ENCODE peak calls at places on chromosomes 11 and 22, in four cellular contexts. Y is adrenal gland, P is fibroblast of mammary gland, S is natural killer cell. F is an unnamed sample.

GRCh38 chr22:48342016-48342415 is 1485.7 kb downstream of the BRD1 start:
- DNase-seq in Y (no peak), P (no peak), S (no peak), F (no peak)

GRCh38 chr22:19181786-19182471 is 3.4 kb upstream of the SLC25A1 start:
- DNase-seq in Y (no peak), P (no peak), S (no peak), F (no peak)

GRCh38 chr11:95680169-95680929 is 109.2 kb downstream of the FAM76B start:
- DNase-seq in Y (no peak), P (peak; percentile 78), S (no peak), F (no peak)

GRCh38 chr22:41482319-41482935 is 13.5 kb downstream of the ACO2 start:
- DNase-seq in Y (no peak), P (peak; percentile 65), S (no peak), F (peak; percentile 26)

GRCh38 chr22:50608996-50609395 is 8.4 kb downstream of the MAPK8IP2 start:
- DNase-seq in Y (no peak), P (no peak), S (no peak), F (no peak)

GRCh38 chr11:71223671-71224660 is 28.4 kb downstream of the SHANK2 start:
- DNase-seq in Y (no peak), P (no peak), S (no peak), F (no peak)

GRCh38 chr11:12079726-12080556 is 30.4 kb upstream of the MICAL2 start:
- DNase-seq in Y (peak; percentile 35), P (peak; percentile 99), S (no peak), F (peak; percentile 98)

GRCh38 chr22:20989323-20990138 is 7.4 kb downstream of the LZTR1 start:
- DNase-seq in Y (no peak), P (no peak), S (no peak), F (no peak)

GRCh38 chr22:36386900-36387663 is 685 bp downstream of the MYH9 start:
- DNase-seq in Y (peak; percentile 79), P (no peak), S (peak; percentile 70), F (no peak)

GRCh38 chr11:69918231-69918937 is 99.2 kb upstream of the FGF3 start:
- DNase-seq in Y (peak; percentile 73), P (no peak), S (no peak), F (no peak)

GRCh38 chr22:29245626-29246385 is 22.0 kb downstream of the RHBDD3 start:
- DNase-seq in Y (peak; percentile 81), P (peak; percentile 63), S (peak; percentile 64), F (peak; percentile 46)

GRCh38 chr11:131880279-131880678 is 509.9 kb downstream of the NTM start:
- DNase-seq in Y (no peak), P (no peak), S (no peak), F (no peak)

GRCh38 chr11:120203626-120204025 is 7.2 kb upstream of the OAF start:
- DNase-seq in Y (no peak), P (no peak), S (no peak), F (peak; percentile 44)

GRCh38 chr11:72773291-72773690 is 20.6 kb downstream of the STARD10 start:
- DNase-seq in Y (peak; percentile 86), P (peak; percentile 86), S (no peak), F (peak; percentile 86)

GRCh38 chr22:30014244-30014643 is 66.0 kb upstream of the HORMAD2 start:
- DNase-seq in Y (no peak), P (no peak), S (no peak), F (no peak)

GRCh38 chr22:36162127-36163034 is 1.8 kb upstream of the APOL3 start:
- DNase-seq in Y (no peak), P (no peak), S (no peak), F (no peak)

GRCh38 chr11:99199336-99199735 is 178.6 kb downstream of the CNTN5 start:
- DNase-seq in Y (no peak), P (peak; percentile 10), S (no peak), F (no peak)

GRCh38 chr11:123430736-123431356 is 777 bp downstream of the GRAMD1B start:
- DNase-seq in Y (peak; percentile 77), P (no peak), S (peak; percentile 44), F (peak; percentile 67)

GRCh38 chr11:123437236-123437979 is 7.3 kb downstream of the GRAMD1B start:
- DNase-seq in Y (no peak), P (no peak), S (no peak), F (no peak)

GRCh38 chr11:123431619-123432018 is 1.6 kb downstream of the GRAMD1B start:
- DNase-seq in Y (no peak), P (no peak), S (no peak), F (no peak)

GRCh38 chr11:123434911-123435310 is 4.8 kb downstream of the GRAMD1B start:
- DNase-seq in Y (no peak), P (no peak), S (no peak), F (no peak)

DNA sequence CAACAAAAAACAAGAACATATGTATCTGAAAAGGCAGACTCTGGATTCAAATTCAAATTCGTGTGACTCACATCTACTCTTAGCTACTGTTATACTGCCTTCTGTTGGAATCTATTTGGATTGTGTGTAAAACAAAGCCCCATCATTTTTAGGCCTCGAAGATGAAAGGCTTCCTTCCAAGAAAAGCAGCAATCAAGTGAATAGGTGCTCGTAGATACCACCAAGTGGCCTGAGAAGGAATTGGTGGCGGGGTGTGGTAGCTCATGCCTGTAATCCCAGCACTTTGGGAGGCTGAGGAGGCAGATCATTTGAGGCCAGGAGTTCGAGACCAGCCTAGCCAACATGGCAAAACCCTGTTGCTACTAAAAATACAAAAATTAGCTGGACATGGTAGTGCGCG is 4.2 kb downstream of the GRAMD1B start:
- DNase-seq in Y (peak; percentile 60), P (peak; percentile 28), S (no peak), F (peak; percentile 45)
- TF ChIP-seq CTCF in Y (peak; percentile 33), P (peak; percentile 12), S (no peak), F (peak; percentile 65)

DNA sequence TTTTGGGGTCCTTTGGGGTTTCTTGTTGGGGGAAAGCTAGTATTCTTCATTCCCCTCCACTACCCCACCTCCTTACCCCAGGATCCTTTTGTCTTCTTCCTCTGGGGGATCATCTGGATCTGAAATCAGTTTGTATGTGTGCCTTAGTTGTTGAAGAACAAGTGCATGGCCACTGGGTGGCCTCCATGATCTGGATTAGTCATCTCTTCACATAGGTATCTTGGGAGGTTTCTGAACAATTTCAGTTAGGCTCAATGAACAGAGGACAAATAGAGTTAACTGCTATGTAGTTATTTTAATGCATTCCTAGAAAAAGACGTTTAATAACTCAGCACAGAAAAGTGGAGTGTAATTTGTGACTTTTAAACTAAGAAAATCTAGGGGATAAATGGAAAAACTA is 7.1 kb upstream of the VWA5A start:
- DNase-seq in Y (peak; percentile 53), P (peak; percentile 41), S (no peak), F (no peak)
- TF ChIP-seq CTCF in Y (peak; percentile 37), P (peak; percentile 29), S (no peak), F (no peak)

DNA sequence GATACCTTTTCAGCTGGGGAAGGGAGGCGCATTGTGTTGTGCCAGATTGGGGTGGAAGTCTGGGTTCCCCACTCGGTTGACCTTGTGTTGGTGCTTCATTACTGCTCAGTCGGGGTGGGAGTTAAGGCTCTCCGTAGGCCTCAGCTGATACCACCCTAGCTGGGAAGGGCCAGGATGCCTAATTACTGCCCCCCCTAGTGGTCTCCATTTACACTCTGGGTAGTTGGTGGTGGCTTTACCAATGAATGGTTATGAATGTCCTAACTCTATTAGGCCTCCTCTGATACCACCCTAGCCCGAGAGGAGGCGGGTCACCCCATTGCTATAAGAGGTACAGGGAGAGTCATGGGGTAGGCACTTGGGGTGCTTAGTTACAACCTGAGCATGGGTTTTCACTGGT is 27.5 kb upstream of the HIKESHI start:
- DNase-seq in Y (no peak), P (no peak), S (no peak), F (no peak)
- TF ChIP-seq CTCF in Y (no peak), P (peak; percentile 24), S (peak; percentile 13), F (peak; percentile 56)

DNA sequence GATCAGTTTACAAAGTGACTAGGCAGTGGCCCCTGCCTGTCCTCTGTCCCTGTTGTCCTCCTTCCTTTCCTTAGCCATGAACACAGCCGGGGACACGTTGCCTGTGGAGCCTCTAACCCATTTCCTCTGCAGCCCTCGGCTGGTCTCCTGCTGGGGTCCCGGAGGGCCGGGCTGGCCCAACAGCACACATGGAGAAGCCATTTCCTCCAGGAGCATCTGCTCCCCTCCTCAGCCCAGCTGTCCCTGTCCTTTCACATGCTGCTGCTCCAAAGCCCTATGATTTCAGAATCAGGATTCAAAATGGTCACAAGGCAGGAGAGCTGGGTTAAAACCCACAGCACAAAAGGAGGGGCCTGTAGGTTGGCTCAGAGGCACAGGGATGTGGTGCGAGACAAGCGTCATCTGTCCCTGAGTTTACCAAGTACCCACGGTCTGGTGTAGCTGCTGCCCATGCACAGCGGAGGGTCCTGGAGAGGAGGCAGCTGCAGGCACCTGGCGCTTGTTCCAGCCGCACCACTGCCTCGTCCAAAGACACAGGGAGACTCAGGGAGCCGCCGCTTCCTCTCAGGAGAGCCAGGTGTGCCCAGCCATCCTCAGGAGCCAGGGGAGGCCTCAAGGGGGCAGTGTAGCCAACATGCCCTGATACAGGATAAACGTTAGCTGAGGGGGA is 4.1 kb upstream of the VSIG10L2 start:
- DNase-seq in Y (peak; percentile 56), P (peak; percentile 31), S (no peak), F (no peak)
- TF ChIP-seq CTCF in Y (peak; percentile 58), P (peak; percentile 71), S (no peak), F (peak; percentile 75)

DNA sequence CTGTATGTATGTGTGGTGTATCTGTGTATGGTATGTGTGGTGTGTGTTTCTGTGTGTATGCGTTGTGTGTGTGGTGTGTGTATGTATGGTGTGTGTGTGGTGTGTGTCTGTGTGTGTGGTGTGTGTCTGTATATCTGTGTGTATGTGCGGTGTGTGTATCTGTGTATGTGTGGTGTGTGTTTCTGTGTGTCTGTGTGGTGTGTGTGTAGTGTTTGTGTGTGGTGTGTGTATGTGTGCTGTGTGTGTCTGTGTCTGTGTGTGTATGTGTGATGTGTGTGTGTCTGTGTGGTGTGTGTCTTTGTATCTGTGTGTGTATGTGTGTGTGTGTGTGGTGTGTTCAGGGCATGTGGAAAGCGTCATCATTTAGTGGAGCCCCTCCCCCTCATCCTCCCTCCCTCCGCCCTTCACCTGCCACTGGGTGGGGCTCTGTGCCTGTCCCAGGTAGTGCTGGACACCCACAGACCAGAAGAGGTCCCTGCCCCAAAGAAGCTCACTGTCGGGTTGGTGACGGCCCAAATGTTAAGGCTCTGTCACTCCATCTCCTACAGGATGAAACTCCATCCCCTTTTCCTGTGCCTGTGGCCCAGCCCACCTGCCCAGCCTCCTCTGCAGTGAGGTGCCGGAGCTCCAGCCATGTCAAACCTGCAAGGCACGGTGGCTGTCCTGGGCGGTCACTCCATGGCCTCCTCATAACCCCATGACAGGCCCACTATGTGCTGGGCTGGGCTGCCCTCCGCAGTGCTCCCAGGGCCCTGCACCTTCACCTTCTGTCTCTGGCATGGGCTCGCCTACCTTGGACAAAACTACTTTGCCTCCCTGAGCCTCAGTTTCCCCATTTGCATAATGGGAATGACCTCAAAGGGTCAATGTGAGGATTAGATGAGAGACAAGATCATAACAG is 23.4 kb upstream of the SHISAL1 start:
- DNase-seq in Y (no peak), P (no peak), S (no peak), F (no peak)
- TF ChIP-seq CTCF in Y (no peak), P (no peak), S (no peak), F (no peak)

GRCh38 chr11:75583710-75584658 is 21.9 kb downstream of the SERPINH1 start:
- DNase-seq in Y (peak; percentile 48), P (peak; percentile 72), S (no peak), F (no peak)
- TF ChIP-seq CTCF in Y (no peak), P (no peak), S (no peak), F (no peak)

DNA sequence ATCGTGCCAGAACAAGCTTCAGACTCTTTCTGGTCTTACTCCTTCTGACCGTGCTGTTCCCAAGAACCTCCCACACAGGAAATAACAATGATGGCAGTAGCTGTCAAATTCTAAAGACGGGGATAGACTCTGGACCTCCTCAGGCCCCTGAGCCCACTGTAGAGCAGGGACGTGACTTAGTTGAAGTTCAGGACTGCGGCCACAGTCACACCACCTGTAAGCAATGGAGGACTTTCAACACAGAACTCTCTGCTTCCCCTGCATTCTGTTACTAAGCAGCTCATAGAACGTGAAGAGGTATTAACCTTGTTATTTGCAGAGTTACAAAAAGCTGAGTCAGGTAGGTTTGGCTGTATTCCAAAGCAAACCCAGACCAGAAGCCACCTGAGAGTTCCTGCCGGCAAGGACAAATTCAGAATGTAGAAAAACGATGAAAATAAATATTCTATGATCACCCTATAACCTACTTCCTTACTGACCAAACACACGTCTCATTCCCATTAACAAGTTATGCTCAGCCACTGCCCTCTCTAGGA is 12.7 kb downstream of the TMEM45B start:
- DNase-seq in Y (no peak), P (no peak), S (no peak), F (no peak)
- TF ChIP-seq CTCF in Y (no peak), P (no peak), S (no peak), F (no peak)